ENCODE peak calls at places on chromosomes 11 and 22, in four cellular contexts. I is neuronal stem cell, G is mesenchymal stem cell, M is H1. P is an unnamed sample.

GRCh38 chr11:64723907-64724862 is 1.2 kb upstream of the NRXN2 start:
- DNase-seq in M (no peak), G (no peak), I (no peak), P (no peak)

GRCh38 chr22:35071784-35072183 is 5.8 kb downstream of the ISX start:
- DNase-seq in M (no peak), G (no peak), I (no peak), P (no peak)

GRCh38 chr11:102139081-102139498 is 28.8 kb downstream of the YAP1 start:
- DNase-seq in M (no peak), I (no peak), G (peak), P (peak)

GRCh38 chr22:25829808-25830777 is 88.1 kb downstream of the MYO18B start:
- DNase-seq in G (no peak), M (no peak), I (no peak), P (no peak)

GRCh38 chr22:50114221-50114981 is 24.6 kb downstream of the MOV10L1 start:
- DNase-seq in I (no peak), G (peak), M (no peak), P (no peak)

GRCh38 chr11:123535401-123535800 is 105.3 kb downstream of the GRAMD1B start:
- DNase-seq in I (no peak), G (no peak), M (no peak), P (no peak)

GRCh38 chr11:2586091-2586792 is 113.6 kb downstream of the KCNQ1OT1 start:
- DNase-seq in M (no peak), G (no peak), I (no peak), P (no peak)

GRCh38 chr11:113417428-113417827 is 29.8 kb downstream of the ANKK1 start:
- DNase-seq in M (no peak), G (no peak), I (no peak), P (no peak)

GRCh38 chr11:13168281-13168680 is 109.3 kb upstream of the BMAL1 start:
- DNase-seq in M (no peak), G (no peak), I (no peak), P (peak)

GRCh38 chr11:74575999-74576398 is 16.4 kb upstream of the POLD3 start:
- DNase-seq in M (no peak), I (no peak), G (no peak), P (no peak)

GRCh38 chr11:63882555-63883242 is 34.3 kb downstream of the RCOR2 start:
- DNase-seq in M (no peak), I (no peak), G (no peak), P (peak)

GRCh38 chr11:128467610-128468041 is 119.7 kb downstream of the ETS1 start:
- DNase-seq in M (peak), G (peak), I (no peak), P (peak)

GRCh38 chr11:19995131-19995530 is 165.1 kb downstream of the DBX1 start:
- DNase-seq in M (no peak), I (no peak), G (peak), P (peak)

GRCh38 chr22:19665784-19666662 is 48.3 kb upstream of the SEPTIN5 start:
- DNase-seq in M (no peak), G (no peak), I (no peak), P (no peak)

GRCh38 chr11:112285918-112286317 is 25.3 kb upstream of the PLET1 start:
- DNase-seq in M (no peak), G (peak), I (no peak), P (no peak)

GRCh38 chr11:73387594-73388021 is 11.4 kb downstream of the RELT start:
- DNase-seq in I (no peak), G (no peak), M (no peak), P (no peak)

GRCh38 chr11:86066606-86067229 is 2.2 kb downstream of the PICALM start:
- DNase-seq in M (no peak), I (no peak), G (no peak), P (no peak)

GRCh38 chr22:43745783-43746356 is 66.2 kb downstream of the EFCAB6 start:
- DNase-seq in G (no peak), M (no peak), I (no peak), P (no peak)

GRCh38 chr22:42889290-42889689 is 32.2 kb upstream of the ARFGAP3 start:
- DNase-seq in M (no peak), G (no peak), I (no peak), P (peak)

GRCh38 chr11:90722552-90723190 is 499.8 kb upstream of the CHORDC1 start:
- DNase-seq in G (no peak), M (no peak), I (no peak), P (peak)

GRCh38 chr22:50399751-50400331 is 56.7 kb downstream of the PPP6R2 start:
- DNase-seq in I (peak), M (peak), G (peak), P (peak)

GRCh38 chr11:34576331-34576730 is 44.6 kb upstream of the EHF start:
- DNase-seq in I (no peak), G (no peak), M (no peak), P (no peak)

DNA sequence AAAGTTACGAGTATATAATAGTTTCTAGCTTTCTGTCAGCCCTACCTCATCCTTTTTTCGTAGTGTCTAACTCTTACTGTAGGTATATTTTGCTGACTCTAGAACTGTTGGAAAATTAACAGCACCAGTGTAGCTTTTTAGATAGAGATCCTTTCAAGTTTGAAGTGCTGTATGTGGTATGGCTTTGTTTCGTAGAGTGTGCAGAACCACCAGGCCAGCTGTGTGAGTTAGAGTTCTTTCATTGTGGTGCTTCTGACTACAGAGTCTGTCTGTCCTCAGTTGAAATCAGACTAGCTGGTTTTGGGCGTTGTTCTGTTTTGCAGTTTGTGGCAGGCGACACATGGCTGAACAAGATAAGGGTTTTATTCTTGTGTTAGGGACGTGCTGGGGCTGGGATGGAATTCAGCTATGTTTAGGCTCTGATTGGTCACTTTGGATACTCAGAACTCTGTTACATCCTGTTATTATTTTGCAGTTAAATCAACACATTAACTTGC is 3.2 kb downstream of the ARHGEF12 start:
- DNase-seq in G (peak), M (no peak), I (no peak), P (no peak)
- H4K91ac ChIP-seq in G (no peak), M (no peak), I (no peak), P (no peak)

GRCh38 chr22:31093956-31094622 is 13.0 kb downstream of the SMTN start:
- DNase-seq in I (no peak), M (no peak), G (no peak), P (no peak)
- H3K4me3 ChIP-seq in I (no peak), M (no peak), G (no peak), P (no peak)

GRCh38 chr22:38034278-38034882 is 22.8 kb upstream of the PICK1 start:
- DNase-seq in M (peak), G (peak), I (peak), P (peak)
- H2BK12ac ChIP-seq in M (peak), G (peak), I (peak), P (peak)

DNA sequence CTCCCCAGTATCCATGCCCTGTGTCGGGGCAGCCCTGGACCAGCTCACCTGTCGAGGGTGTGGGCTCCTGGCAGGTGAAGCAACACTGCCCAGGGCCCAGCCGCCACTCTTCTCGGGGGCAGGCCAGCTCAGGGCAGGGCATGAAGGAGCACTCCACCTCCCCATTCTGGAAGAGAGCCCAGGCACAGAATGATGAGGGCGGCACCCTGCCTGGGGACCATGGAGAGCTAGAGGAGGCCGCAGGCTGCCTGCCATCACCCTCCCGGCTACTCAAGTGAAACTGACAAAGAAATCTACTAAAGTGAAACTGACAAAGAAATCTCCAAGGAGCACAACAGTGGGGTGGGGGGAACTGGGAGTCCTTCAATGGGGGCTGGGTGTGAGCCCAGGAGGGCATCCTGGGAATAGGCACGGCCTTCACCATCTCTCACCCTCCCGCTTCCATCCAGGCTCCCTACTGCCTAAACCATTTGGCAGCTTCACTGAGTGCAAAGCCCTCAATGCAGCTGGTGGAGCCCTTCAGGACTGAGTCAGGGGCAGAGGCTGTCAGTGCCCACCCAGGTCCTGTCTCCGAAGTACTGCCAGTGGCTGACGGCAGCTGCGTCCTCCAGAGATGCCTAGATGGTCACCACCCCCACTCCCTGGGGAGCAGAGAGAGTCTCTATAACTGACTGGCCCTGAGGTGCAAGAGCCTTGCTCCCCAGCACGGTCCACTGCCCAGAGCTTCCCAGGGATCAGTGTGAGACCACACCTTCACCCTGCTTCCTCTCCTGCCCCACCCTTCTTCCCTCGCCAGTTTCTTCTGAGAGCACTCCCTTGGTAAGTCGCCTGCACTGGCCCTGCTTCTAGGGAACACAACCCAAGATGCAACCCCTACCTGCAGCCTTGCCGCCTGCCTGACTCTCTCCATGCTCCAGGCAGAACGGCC is 21.7 kb downstream of the VWCE start:
- DNase-seq in I (no peak), G (no peak), M (no peak), P (no peak)
- H4K91ac ChIP-seq in I (no peak), G (no peak), M (no peak), P (no peak)

P was measured in trophoblast cell.